ENCODE peak calls at places on chromosomes 6 and 20, in six cellular contexts. One of them, this sample, is unnamed.

GRCh38 chr20:59811681-59812171 is 121.7 kb downstream of the SYCP2 start:
- DNase-seq in lung: peak
- DNase-seq in tibial nerve: peak
- DNase-seq in left ventricle myocardium inferior: no peak
- DNase-seq in choroid plexus epithelial cell: no peak
- DNase-seq in coronary artery: peak
- DNase-seq in this sample: no peak

GRCh38 chr20:44424039-44424495 is 51.6 kb upstream of the TTPAL start:
- DNase-seq in coronary artery: no peak
- DNase-seq in tibial nerve: no peak
- DNase-seq in choroid plexus epithelial cell: no peak
- DNase-seq in lung: no peak
- DNase-seq in left ventricle myocardium inferior: no peak
- DNase-seq in this sample: no peak

GRCh38 chr6:14816106-14816864 is 429.6 kb upstream of the JARID2 start:
- DNase-seq in choroid plexus epithelial cell: no peak
- DNase-seq in lung: no peak
- DNase-seq in coronary artery: no peak
- DNase-seq in tibial nerve: no peak
- DNase-seq in left ventricle myocardium inferior: no peak
- DNase-seq in this sample: peak

GRCh38 chr6:31272431-31272830 is 539 bp upstream of the HLA-C start:
- DNase-seq in tibial nerve: no peak
- DNase-seq in left ventricle myocardium inferior: no peak
- DNase-seq in coronary artery: no peak
- DNase-seq in lung: no peak
- DNase-seq in choroid plexus epithelial cell: peak
- DNase-seq in this sample: peak

GRCh38 chr6:78565997-78566396 is 301.4 kb upstream of the IRAK1BP1 start:
- DNase-seq in tibial nerve: no peak
- DNase-seq in lung: no peak
- DNase-seq in choroid plexus epithelial cell: no peak
- DNase-seq in coronary artery: no peak
- DNase-seq in left ventricle myocardium inferior: no peak
- DNase-seq in this sample: no peak

GRCh38 chr20:36093025-36093803 is 61.3 kb upstream of the EPB41L1 start:
- DNase-seq in choroid plexus epithelial cell: peak
- DNase-seq in tibial nerve: no peak
- DNase-seq in coronary artery: no peak
- DNase-seq in left ventricle myocardium inferior: peak
- DNase-seq in lung: peak
- DNase-seq in this sample: peak

GRCh38 chr6:158831571-158831970 is 12.4 kb upstream of the EZR start:
- DNase-seq in left ventricle myocardium inferior: no peak
- DNase-seq in lung: no peak
- DNase-seq in coronary artery: no peak
- DNase-seq in choroid plexus epithelial cell: no peak
- DNase-seq in tibial nerve: no peak
- DNase-seq in this sample: no peak

GRCh38 chr6:170175644-170176620 is 114.9 kb downstream of the DLL1 start:
- DNase-seq in left ventricle myocardium inferior: peak
- DNase-seq in coronary artery: peak
- DNase-seq in tibial nerve: no peak
- DNase-seq in choroid plexus epithelial cell: no peak
- DNase-seq in lung: no peak
- DNase-seq in this sample: no peak

GRCh38 chr6:30490031-30490876 is 945 bp downstream of the HLA-E start:
- DNase-seq in choroid plexus epithelial cell: peak
- DNase-seq in lung: peak
- DNase-seq in coronary artery: no peak
- DNase-seq in left ventricle myocardium inferior: peak
- DNase-seq in tibial nerve: peak
- DNase-seq in this sample: peak

GRCh38 chr6:108592371-108593337 is 31.9 kb downstream of the FOXO3 start:
- DNase-seq in coronary artery: no peak
- DNase-seq in lung: no peak
- DNase-seq in left ventricle myocardium inferior: no peak
- DNase-seq in choroid plexus epithelial cell: peak
- DNase-seq in tibial nerve: peak
- DNase-seq in this sample: peak

GRCh38 chr6:157263146-157263545 is 60.2 kb downstream of the TMEM242 start:
- DNase-seq in coronary artery: no peak
- DNase-seq in left ventricle myocardium inferior: no peak
- DNase-seq in tibial nerve: no peak
- DNase-seq in lung: no peak
- DNase-seq in choroid plexus epithelial cell: no peak
- DNase-seq in this sample: no peak

DNA sequence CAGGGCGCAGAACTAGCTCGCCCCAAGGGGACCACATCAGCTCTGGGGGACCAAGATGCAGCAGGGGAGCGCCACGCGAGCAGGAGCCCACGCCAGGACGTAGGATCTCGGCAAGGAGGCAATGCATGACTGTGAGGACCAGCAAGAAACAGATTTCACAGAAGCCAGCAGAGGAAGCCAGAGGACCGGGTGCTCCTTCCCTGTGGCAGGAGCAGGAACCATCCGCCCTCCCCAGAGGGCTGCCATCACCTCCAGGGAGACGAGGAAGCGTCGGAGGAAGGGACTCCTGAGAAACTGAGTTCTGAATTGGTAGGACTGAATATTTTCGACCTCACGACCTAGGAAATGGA is 37.0 kb downstream of the PNLDC1 start:
- DNase-seq in lung: no peak
- DNase-seq in left ventricle myocardium inferior: no peak
- DNase-seq in tibial nerve: no peak
- DNase-seq in coronary artery: no peak
- DNase-seq in choroid plexus epithelial cell: no peak
- DNase-seq in this sample: no peak
- H3K4me3 ChIP-seq in lung: no peak
- H3K4me3 ChIP-seq in left ventricle myocardium inferior: peak
- H3K4me3 ChIP-seq in tibial nerve: no peak
- H3K4me3 ChIP-seq in coronary artery: peak
- H3K4me3 ChIP-seq in choroid plexus epithelial cell: no peak
- H3K4me3 ChIP-seq in this sample: no peak

GRCh38 chr20:3888622-3889488 is at the start of gene PANK2:
- DNase-seq in tibial nerve: peak
- DNase-seq in coronary artery: peak
- DNase-seq in left ventricle myocardium inferior: peak
- DNase-seq in lung: peak
- DNase-seq in choroid plexus epithelial cell: peak
- DNase-seq in this sample: peak
- TF ChIP-seq CTCF in tibial nerve: peak
- TF ChIP-seq CTCF in coronary artery: peak
- TF ChIP-seq CTCF in left ventricle myocardium inferior: peak
- TF ChIP-seq CTCF in lung: peak
- TF ChIP-seq CTCF in choroid plexus epithelial cell: peak
- TF ChIP-seq CTCF in this sample: peak

GRCh38 chr20:16124911-16125776 is 448.1 kb downstream of the KIF16B start:
- DNase-seq in left ventricle myocardium inferior: no peak
- DNase-seq in tibial nerve: no peak
- DNase-seq in coronary artery: no peak
- DNase-seq in lung: no peak
- DNase-seq in choroid plexus epithelial cell: no peak
- DNase-seq in this sample: no peak

GRCh38 chr20:16123623-16124022 is 449.6 kb downstream of the KIF16B start:
- DNase-seq in tibial nerve: no peak
- DNase-seq in choroid plexus epithelial cell: no peak
- DNase-seq in coronary artery: no peak
- DNase-seq in left ventricle myocardium inferior: no peak
- DNase-seq in lung: no peak
- DNase-seq in this sample: no peak

GRCh38 chr20:16115891-16116577 is 457.2 kb downstream of the KIF16B start:
- DNase-seq in coronary artery: no peak
- DNase-seq in choroid plexus epithelial cell: peak
- DNase-seq in tibial nerve: no peak
- DNase-seq in left ventricle myocardium inferior: peak
- DNase-seq in lung: no peak
- DNase-seq in this sample: no peak

GRCh38 chr20:16124491-16124890 is 448.8 kb downstream of the KIF16B start:
- DNase-seq in tibial nerve: no peak
- DNase-seq in left ventricle myocardium inferior: no peak
- DNase-seq in coronary artery: no peak
- DNase-seq in lung: no peak
- DNase-seq in choroid plexus epithelial cell: no peak
- DNase-seq in this sample: no peak

DNA sequence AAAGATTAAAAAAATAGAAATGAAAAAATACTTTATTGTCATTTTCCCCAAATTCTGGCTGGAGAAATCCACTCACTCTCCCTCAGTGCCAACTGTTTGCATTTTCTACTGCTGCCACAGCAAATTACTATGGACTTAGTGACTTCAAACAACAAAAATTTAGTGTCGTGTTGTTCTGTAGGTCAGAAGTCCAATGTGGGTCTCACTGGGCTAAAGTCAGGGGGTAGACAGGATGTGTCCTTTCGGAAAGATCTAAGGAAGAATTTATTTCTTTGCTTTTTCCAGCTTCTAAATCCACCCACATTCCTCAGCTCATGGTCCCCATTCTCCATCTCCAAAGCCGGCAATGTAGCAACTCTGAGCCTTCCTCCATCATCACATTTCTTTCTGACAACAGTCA is 453.3 kb downstream of the KIF16B start:
- DNase-seq in tibial nerve: no peak
- DNase-seq in coronary artery: no peak
- DNase-seq in left ventricle myocardium inferior: no peak
- DNase-seq in choroid plexus epithelial cell: no peak
- DNase-seq in lung: no peak
- DNase-seq in this sample: no peak
- H3K4me3 ChIP-seq in tibial nerve: no peak
- H3K4me3 ChIP-seq in coronary artery: no peak
- H3K4me3 ChIP-seq in left ventricle myocardium inferior: no peak
- H3K4me3 ChIP-seq in choroid plexus epithelial cell: no peak
- H3K4me3 ChIP-seq in lung: no peak
- H3K4me3 ChIP-seq in this sample: no peak

DNA sequence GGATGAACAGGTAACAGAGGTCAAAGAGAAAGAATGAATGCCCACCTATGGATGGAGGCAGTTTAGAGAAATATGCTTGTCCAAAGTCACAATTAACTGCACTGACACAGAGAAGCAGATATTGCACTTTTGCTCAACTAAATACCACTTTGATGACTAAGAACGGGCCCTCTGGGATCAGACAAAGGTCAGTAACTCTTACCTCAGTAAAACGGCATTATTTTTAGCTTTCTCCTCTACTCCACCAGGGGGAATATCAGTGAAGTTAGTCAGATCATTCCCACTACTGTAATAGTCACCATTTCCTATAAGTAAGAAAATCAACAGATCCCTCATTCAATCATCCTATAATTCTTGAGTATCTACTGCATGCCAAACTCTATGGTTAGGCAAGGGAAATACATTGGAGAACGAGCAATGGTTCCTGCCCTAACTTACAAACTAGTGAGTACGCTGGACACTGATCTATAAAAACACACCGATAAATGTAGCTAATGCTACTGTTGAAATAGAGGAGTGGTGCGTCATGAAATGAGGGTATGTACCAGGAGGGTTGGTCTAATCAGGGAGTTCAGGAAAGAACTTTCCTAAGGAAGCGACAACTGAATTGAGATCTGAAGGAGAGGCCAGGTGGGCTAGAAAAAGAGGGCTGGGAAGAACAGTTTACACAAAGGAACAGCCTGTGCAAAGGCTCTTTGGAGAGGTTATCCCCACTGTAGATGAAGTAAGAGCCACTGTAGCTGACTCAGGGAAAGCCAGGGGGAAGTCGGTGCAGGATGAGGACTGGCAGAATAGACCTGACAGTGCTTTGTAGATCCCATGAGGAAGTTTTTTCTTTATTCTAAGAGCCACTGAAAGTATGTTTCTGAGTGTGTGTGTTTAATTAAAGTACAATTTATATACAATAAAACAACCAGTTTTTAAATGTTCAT is 9.2 kb downstream of the ECI2 start:
- DNase-seq in left ventricle myocardium inferior: no peak
- DNase-seq in choroid plexus epithelial cell: peak
- DNase-seq in tibial nerve: peak
- DNase-seq in coronary artery: no peak
- DNase-seq in lung: no peak
- DNase-seq in this sample: peak
- TF ChIP-seq CTCF in left ventricle myocardium inferior: peak
- TF ChIP-seq CTCF in choroid plexus epithelial cell: peak
- TF ChIP-seq CTCF in tibial nerve: no peak
- TF ChIP-seq CTCF in coronary artery: no peak
- TF ChIP-seq CTCF in lung: no peak
- TF ChIP-seq CTCF in this sample: peak

DNA sequence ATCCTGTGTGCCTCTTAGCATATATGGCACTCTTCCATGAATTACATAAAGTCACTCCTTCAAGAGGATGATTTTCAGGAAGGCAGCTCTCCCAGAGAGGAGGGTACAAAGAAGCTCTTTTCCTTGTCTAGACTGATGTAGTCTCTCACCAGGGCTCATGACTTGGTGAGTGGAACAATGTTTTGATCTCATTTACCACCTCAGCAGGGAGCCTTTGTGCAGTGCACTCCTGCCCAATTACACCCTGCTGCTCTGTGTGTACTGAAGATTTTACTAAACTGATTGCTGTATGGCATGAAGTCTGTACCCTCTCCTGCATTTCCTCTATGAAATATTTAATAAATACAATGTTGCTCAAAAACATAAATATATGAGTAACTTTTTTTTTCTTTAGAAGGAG is 598.3 kb upstream of the HS3ST5 start:
- DNase-seq in choroid plexus epithelial cell: no peak
- DNase-seq in lung: no peak
- DNase-seq in left ventricle myocardium inferior: no peak
- DNase-seq in tibial nerve: no peak
- DNase-seq in coronary artery: no peak
- DNase-seq in this sample: no peak
- H3K4me3 ChIP-seq in choroid plexus epithelial cell: no peak
- H3K4me3 ChIP-seq in lung: no peak
- H3K4me3 ChIP-seq in left ventricle myocardium inferior: no peak
- H3K4me3 ChIP-seq in tibial nerve: no peak
- H3K4me3 ChIP-seq in coronary artery: no peak
- H3K4me3 ChIP-seq in this sample: no peak

DNA sequence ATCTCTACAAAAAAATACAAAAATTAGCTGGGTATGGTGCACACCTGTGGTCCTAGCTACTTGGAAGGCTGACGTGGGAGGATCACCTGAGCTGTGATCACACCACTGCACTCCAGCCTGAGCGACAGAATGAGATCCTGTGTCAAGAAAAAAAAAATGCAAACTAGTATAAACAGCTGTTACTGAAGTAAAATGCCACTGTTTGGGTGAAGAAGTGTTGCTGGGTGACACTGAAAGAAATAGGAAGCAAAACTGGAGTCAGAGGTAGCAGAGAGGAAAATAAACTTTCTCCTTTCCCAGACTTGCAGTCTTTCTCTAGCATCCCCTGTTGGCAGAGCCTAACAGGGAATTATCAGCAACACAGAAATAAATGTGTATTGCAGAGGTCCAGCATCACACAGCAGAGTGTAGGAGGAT is 241.2 kb upstream of the PREP start:
- DNase-seq in lung: no peak
- DNase-seq in coronary artery: no peak
- DNase-seq in left ventricle myocardium inferior: no peak
- DNase-seq in choroid plexus epithelial cell: peak
- DNase-seq in tibial nerve: no peak
- DNase-seq in this sample: no peak
- TF ChIP-seq CTCF in lung: no peak
- TF ChIP-seq CTCF in coronary artery: no peak
- TF ChIP-seq CTCF in left ventricle myocardium inferior: peak
- TF ChIP-seq CTCF in choroid plexus epithelial cell: peak
- TF ChIP-seq CTCF in tibial nerve: no peak
- TF ChIP-seq CTCF in this sample: no peak

This sample was measured in foreskin fibroblast.